ENCODE peak calls at places on chromosome 1, in seven cellular contexts. D is lung, B is omental fat pad, W is fibroblast of pulmonary artery, M is Peyer's patch, G is fibroblast of lung, K is psoas muscle. O is an unnamed sample.

GRCh38 chr1:213082778-213083445 is 31.9 kb downstream of the RPS6KC1 start:
- DNase-seq in W (no peak), K (no peak), G (peak; percentile 11), D (no peak), B (no peak), M (no peak), O (no peak)

GRCh38 chr1:94731891-94732290 is 88.3 kb upstream of the SLC44A3 start:
- DNase-seq in W (no peak), K (no peak), D (no peak), M (no peak), B (no peak), G (peak; percentile 57), O (no peak)

GRCh38 chr1:228810855-228811654 is 75.8 kb downstream of the RHOU start:
- DNase-seq in W (no peak), G (no peak), M (no peak), D (no peak), B (no peak), K (no peak), O (no peak)

GRCh38 chr1:43530483-43531452 is at the start of gene PTPRF:
- DNase-seq in D (no peak), M (no peak), G (peak; percentile 52), B (no peak), K (no peak), W (peak; percentile 47), O (peak; percentile 58)

GRCh38 chr1:37394574-37395464 is 79.6 kb upstream of the ZC3H12A start:
- DNase-seq in W (no peak), B (no peak), M (no peak), D (no peak), K (no peak), G (no peak), O (no peak)

GRCh38 chr1:118927826-118928225 is 60.3 kb downstream of the TBX15 start:
- DNase-seq in K (no peak), D (no peak), G (no peak), W (no peak), M (no peak), B (no peak), O (no peak)

GRCh38 chr1:150869683-150870082 is 6.7 kb downstream of the ARNT start:
- DNase-seq in W (no peak), K (no peak), G (no peak), B (no peak), M (no peak), D (no peak), O (no peak)

GRCh38 chr1:94304553-94304952 is 67.2 kb upstream of the ARHGAP29 start:
- DNase-seq in G (peak; percentile 34), M (no peak), K (no peak), W (no peak), D (no peak), B (no peak), O (no peak)

GRCh38 chr1:20994176-20994575 is 182.5 kb downstream of the EIF4G3 start:
- DNase-seq in M (no peak), K (no peak), G (no peak), B (no peak), D (no peak), W (no peak), O (no peak)

GRCh38 chr1:116732726-116733125 is 21.5 kb upstream of the CD2 start:
- DNase-seq in G (no peak), M (no peak), W (no peak), B (no peak), D (no peak), K (no peak), O (no peak)

GRCh38 chr1:236119935-236120484 is 22.3 kb upstream of the GPR137B start:
- DNase-seq in D (no peak), M (no peak), W (no peak), B (no peak), G (no peak), K (no peak), O (no peak)

GRCh38 chr1:93751391-93752250 is 70.0 kb upstream of the BCAR3 start:
- DNase-seq in K (peak; percentile 74), D (no peak), W (no peak), M (no peak), B (no peak), G (no peak), O (no peak)

GRCh38 chr1:183989078-183989577 is 48.4 kb downstream of the COLGALT2 start:
- DNase-seq in M (no peak), B (peak; percentile 26), W (peak; percentile 72), K (peak; percentile 59), G (peak; percentile 81), D (no peak), O (no peak)

GRCh38 chr1:97610748-97611147 is 310.1 kb downstream of the DPYD start:
- DNase-seq in B (no peak), G (no peak), W (no peak), M (no peak), K (no peak), D (no peak), O (no peak)

GRCh38 chr1:62229468-62229867 is 34.8 kb downstream of the L1TD1 start:
- DNase-seq in D (no peak), M (no peak), K (no peak), B (no peak), W (no peak), G (no peak), O (no peak)

GRCh38 chr1:202274611-202275010 is 67.1 kb downstream of the UBE2T start:
- DNase-seq in D (no peak), K (no peak), W (peak; percentile 69), M (peak; percentile 33), G (no peak), B (no peak), O (no peak)

GRCh38 chr1:3864884-3865283 is 7.6 kb downstream of the DFFB start:
- DNase-seq in G (no peak), K (no peak), D (no peak), M (no peak), B (no peak), W (no peak), O (no peak)

GRCh38 chr1:2344744-2345296 is 46.5 kb downstream of the MORN1 start:
- DNase-seq in K (peak; percentile 39), D (no peak), G (no peak), B (no peak), W (no peak), M (no peak), O (no peak)

GRCh38 chr1:164635074-164635783 is 76.2 kb downstream of the PBX1 start:
- DNase-seq in K (no peak), M (no peak), D (no peak), G (no peak), W (no peak), B (no peak), O (no peak)

GRCh38 chr1:180530501-180530900 is 28.1 kb upstream of the ACBD6 start:
- DNase-seq in W (peak; percentile 92), K (no peak), G (peak; percentile 94), D (peak; percentile 72), M (no peak), B (no peak), O (no peak)

GRCh38 chr1:47209091-47209490 is 19.3 kb upstream of the PDZK1IP1 start:
- DNase-seq in K (no peak), B (no peak), G (no peak), W (no peak), M (no peak), D (no peak), O (no peak)

GRCh38 chr1:109881906-109882287 is 28.8 kb upstream of the CSF1 start:
- DNase-seq in W (no peak), M (no peak), D (no peak), G (no peak), B (no peak), K (no peak), O (no peak)

GRCh38 chr1:59146651-59147358 is 150.1 kb upstream of the FGGY start:
- DNase-seq in B (no peak), K (peak; percentile 76), D (peak; percentile 29), G (peak; percentile 30), W (peak; percentile 45), M (peak; percentile 55), O (no peak)

GRCh38 chr1:207698822-207699483 is 52.9 kb upstream of the CD46 start:
- DNase-seq in B (no peak), W (peak; percentile 71), D (peak; percentile 62), G (peak; percentile 41), M (peak; percentile 27), K (no peak), O (no peak)

GRCh38 chr1:25106981-25107642 is 125.2 kb downstream of the SYF2 start:
- DNase-seq in W (no peak), D (no peak), M (no peak), G (no peak), K (no peak), B (no peak), O (no peak)

DNA sequence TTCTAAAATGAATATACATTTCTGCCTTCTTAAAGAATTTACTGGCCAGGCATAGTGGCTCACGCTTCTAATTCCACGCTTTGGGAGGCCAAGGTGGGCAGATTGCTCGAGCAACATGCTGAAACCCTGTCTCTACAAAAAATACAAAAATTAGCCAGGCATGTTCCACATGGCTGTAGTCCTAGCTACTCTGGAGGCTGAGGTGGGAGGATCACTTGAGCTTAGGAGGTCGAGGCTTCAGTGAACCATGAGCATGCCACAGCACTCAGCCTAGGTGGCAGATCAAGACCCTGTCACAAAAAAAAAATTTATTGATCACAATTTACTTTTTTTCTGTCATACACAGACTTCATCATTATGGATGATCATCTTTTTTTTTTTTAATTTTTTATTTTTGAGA is 11.5 kb downstream of the CDC14A start:
- DNase-seq in D (no peak), K (no peak), M (no peak), B (no peak), W (no peak), G (no peak), O (no peak)
- TF ChIP-seq CTCF in D (no peak), K (no peak), M (no peak), B (no peak), W (no peak), G (no peak), O (no peak)

GRCh38 chr1:35544976-35545375 is 12.2 kb downstream of the KIAA0319L start:
- DNase-seq in K (peak; percentile 70), W (peak; percentile 68), D (peak; percentile 61), M (peak; percentile 34), G (no peak), B (no peak), O (no peak)
- TF ChIP-seq CTCF in K (peak; percentile 32), W (peak; percentile 17), D (peak; percentile 45), M (no peak), G (no peak), B (no peak), O (no peak)

GRCh38 chr1:169466259-169467230 is 19.2 kb downstream of the SLC19A2 start:
- DNase-seq in B (no peak), M (no peak), W (peak; percentile 73), K (no peak), G (peak; percentile 36), D (no peak), O (no peak)
- TF ChIP-seq CTCF in B (no peak), M (no peak), W (peak; percentile 37), K (peak; percentile 35), G (peak; percentile 37), D (peak; percentile 11), O (peak; percentile 28)

DNA sequence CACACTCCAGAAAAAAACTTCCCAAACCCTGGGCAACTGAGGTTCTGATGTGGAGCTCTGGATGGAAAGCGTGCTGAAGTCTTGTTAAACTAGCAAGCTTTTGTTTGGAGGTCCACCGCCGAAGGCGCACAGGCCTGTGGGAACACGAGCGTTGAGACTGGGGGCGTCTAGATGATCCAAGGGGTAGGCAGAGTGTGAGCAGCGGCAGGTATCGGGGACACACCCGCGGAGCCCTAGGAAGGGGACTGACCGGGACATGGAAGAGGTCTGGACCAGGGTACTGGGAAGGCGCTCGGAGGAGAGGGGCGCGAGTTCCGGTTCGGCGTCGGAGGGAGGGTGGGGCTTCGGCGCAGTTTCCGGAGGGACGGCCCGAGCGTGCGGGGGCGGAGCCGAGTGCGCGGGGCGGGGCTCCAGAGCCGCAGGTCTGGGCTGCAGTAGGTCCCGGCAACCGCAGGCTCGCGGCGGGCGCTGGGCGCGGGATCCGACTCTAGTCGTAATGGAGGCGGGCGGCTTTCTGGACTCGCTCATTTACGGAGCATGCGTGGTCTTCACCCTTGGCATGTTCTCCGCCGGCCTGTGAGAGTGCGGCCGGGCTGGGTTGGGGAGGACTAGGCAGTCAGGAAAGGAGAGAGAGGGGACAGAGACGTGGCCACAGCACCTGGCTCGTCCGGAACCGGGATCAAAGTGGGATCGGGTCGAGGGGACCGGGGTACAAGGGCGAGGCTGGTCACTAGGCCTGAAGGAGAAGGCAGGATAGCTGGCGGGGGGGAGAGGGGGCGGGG is at the start of gene SLC50A1:
- DNase-seq in B (peak; percentile 83), K (peak; percentile 97), W (peak; percentile 95), M (peak; percentile 89), G (peak; percentile 95), D (peak; percentile 93), O (peak; percentile 97)
- TF ChIP-seq CTCF in B (no peak), K (peak; percentile 22), W (no peak), M (peak; percentile 26), G (no peak), D (no peak), O (no peak)